ENCODE peak calls at places on chromosomes 1 and 21, in four cellular contexts. H is GM12878, U is H1, Z is HepG2. I is an unnamed sample.

GRCh38 chr1:212701910-212702309 is 2.3 kb upstream of the BATF3 start:
- DNase-seq in H (no peak), U (no peak), Z (no peak), I (no peak)

GRCh38 chr1:8212443-8212920 is 105.4 kb upstream of the SLC45A1 start:
- DNase-seq in H (no peak), U (no peak), Z (no peak), I (no peak)

GRCh38 chr1:214453109-214453722 is 98.2 kb downstream of the PTPN14 start:
- DNase-seq in H (no peak), U (no peak), Z (no peak), I (no peak)

GRCh38 chr1:156081174-156082110 is 823 bp downstream of the MEX3A start:
- DNase-seq in H (no peak), U (no peak), Z (no peak), I (no peak)

GRCh38 chr1:87513971-87514660 is 185.4 kb downstream of the LMO4 start:
- DNase-seq in H (no peak), U (no peak), Z (no peak), I (no peak)

GRCh38 chr1:20184997-20185833 is 681 bp upstream of the UBXN10 start:
- DNase-seq in H (no peak), U (no peak), Z (no peak), I (no peak)

GRCh38 chr1:244280859-244281258 is 170.8 kb downstream of the ADSS2 start:
- DNase-seq in H (no peak), U (no peak), Z (no peak), I (no peak)

GRCh38 chr1:33086384-33086850 is 5.5 kb downstream of the AZIN2 start:
- DNase-seq in H (peak; percentile 5), U (peak; percentile 81), Z (peak; percentile 69), I (peak; percentile 90)

GRCh38 chr1:45573231-45573804 is 10.5 kb upstream of the NASP start:
- DNase-seq in H (no peak), U (peak; percentile 59), Z (no peak), I (no peak)

GRCh38 chr1:38121231-38121680 is 74.7 kb upstream of the POU3F1 start:
- DNase-seq in H (no peak), U (no peak), Z (no peak), I (no peak)

GRCh38 chr1:59142663-59143487 is 154.0 kb upstream of the FGGY start:
- DNase-seq in H (no peak), U (no peak), Z (peak; percentile 72), I (peak; percentile 59)

GRCh38 chr1:196393742-196394141 is 214.5 kb downstream of the KCNT2 start:
- DNase-seq in H (no peak), U (no peak), Z (no peak), I (no peak)

GRCh38 chr1:201753492-201753891 is 75.5 kb upstream of the IPO9 start:
- DNase-seq in H (no peak), U (no peak), Z (no peak), I (no peak)

GRCh38 chr1:118366296-118366695 is 181.3 kb upstream of the SPAG17 start:
- DNase-seq in H (no peak), U (no peak), Z (no peak), I (no peak)

GRCh38 chr1:15014521-15014920 is 139.0 kb upstream of the TMEM51 start:
- DNase-seq in H (no peak), U (no peak), Z (no peak), I (no peak)

GRCh38 chr21:42056468-42056867 is 14.6 kb upstream of the UMODL1 start:
- DNase-seq in H (no peak), U (no peak), Z (no peak), I (no peak)

GRCh38 chr1:92509619-92510018 is 22.9 kb upstream of the GFI1 start:
- DNase-seq in H (no peak), U (no peak), Z (no peak), I (no peak)

GRCh38 chr1:15937706-15938168 is 38.2 kb downstream of the ZBTB17 start:
- DNase-seq in H (no peak), U (peak; percentile 57), Z (no peak), I (no peak)

GRCh38 chr1:96559707-96560588 is 161.6 kb upstream of the PTBP2 start:
- DNase-seq in H (no peak), U (no peak), Z (no peak), I (peak; percentile 35)

GRCh38 chr1:41135196-41135947 is 106.7 kb downstream of the SCMH1 start:
- DNase-seq in H (no peak), U (no peak), Z (no peak), I (no peak)

GRCh38 chr1:222372221-222372620 is 175.7 kb downstream of the HHIPL2 start:
- DNase-seq in H (no peak), U (no peak), Z (no peak), I (no peak)

GRCh38 chr1:203584040-203584439 is 42.6 kb upstream of the ATP2B4 start:
- DNase-seq in H (no peak), U (no peak), Z (no peak), I (no peak)

GRCh38 chr1:71312545-71312944 is 231.7 kb upstream of the ZRANB2 start:
- DNase-seq in H (no peak), U (no peak), Z (no peak), I (no peak)

GRCh38 chr1:222663535-222663934 is 45.6 kb downstream of the MIA3 start:
- DNase-seq in H (no peak), U (no peak), Z (no peak), I (no peak)

GRCh38 chr1:209831615-209832014 is 3.8 kb downstream of the UTP25 start:
- DNase-seq in H (no peak), U (no peak), Z (no peak), I (no peak)

GRCh38 chr1:192539450-192540132 is 36.0 kb upstream of the RGS1 start:
- DNase-seq in H (no peak), U (no peak), Z (peak; percentile 70), I (peak; percentile 59)

GRCh38 chr21:45555557-45556301 is 13.5 kb upstream of the SLC19A1 start:
- DNase-seq in H (peak; percentile 56), U (peak; percentile 84), Z (peak; percentile 86), I (peak; percentile 97)

GRCh38 chr1:40919475-40920011 is 57.4 kb upstream of the CITED4 start:
- DNase-seq in H (no peak), U (no peak), Z (peak; percentile 97), I (no peak)

GRCh38 chr1:78370356-78370755 is 120.4 kb upstream of the PTGFR start:
- DNase-seq in H (no peak), U (no peak), Z (no peak), I (no peak)

GRCh38 chr1:101346419-101346818 is 109.6 kb downstream of the S1PR1 start:
- DNase-seq in H (no peak), U (no peak), Z (no peak), I (no peak)

GRCh38 chr1:28521502-28522164 is 15.8 kb downstream of the RCC1 start:
- DNase-seq in H (no peak), U (no peak), Z (no peak), I (no peak)

GRCh38 chr1:10319750-10320149 is 79.1 kb upstream of the PGD start:
- DNase-seq in H (no peak), U (no peak), Z (no peak), I (no peak)

GRCh38 chr1:154910851-154911250 is 25.7 kb downstream of the PMVK start:
- DNase-seq in H (no peak), U (no peak), Z (no peak), I (no peak)

GRCh38 chr1:245084551-245084950 is 70.2 kb upstream of the KIF26B start:
- DNase-seq in H (no peak), U (no peak), Z (no peak), I (no peak)

DNA sequence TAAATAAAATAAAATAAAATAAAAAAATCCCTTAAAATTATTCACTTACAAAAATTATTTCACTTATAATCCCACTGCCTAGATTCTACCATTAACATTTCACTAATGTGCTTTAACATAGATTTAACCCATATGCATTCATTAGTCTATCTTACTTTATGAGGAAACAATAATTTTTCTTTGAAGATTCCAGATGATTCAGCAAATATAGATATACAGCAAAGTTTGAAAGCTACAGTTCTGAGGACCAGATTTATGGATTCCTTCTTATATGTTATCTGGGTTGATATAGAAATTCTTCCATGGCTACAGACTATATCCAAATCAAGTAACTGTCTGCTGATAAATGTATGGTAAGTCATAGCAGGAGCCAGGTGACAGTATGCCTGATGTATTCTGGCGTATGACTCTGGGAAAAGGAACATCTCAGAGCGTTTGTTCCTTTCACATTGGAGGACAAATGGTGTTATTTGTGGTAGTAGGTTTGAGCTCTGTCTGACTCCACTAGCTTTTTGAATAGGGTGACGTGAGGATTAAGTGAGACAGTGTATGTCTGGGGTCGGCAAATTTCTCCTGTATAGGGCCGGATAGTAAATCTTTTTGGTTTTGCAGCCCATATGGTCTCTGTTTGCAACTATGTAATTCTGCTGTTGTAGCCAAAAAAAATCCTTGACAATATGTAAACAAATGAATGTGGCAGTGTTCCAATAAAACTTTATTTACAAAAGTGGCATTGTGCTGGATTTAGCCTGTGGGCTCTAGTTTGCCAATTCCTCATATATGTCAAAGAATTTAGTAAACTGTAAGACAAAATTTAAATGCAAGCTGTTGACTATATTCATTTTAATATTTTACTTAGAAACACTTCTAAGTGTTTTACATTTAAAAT is 9.3 kb downstream of the MAP3K21 start:
- DNase-seq in H (no peak), U (no peak), Z (no peak), I (no peak)
- TF ChIP-seq SUZ12 in H (no peak), U (no peak), Z (no peak), I (no peak)

GRCh38 chr1:1893291-1893985 is 2.6 kb upstream of the GNB1 start:
- DNase-seq in H (no peak), U (no peak), Z (no peak), I (no peak)

GRCh38 chr1:1892763-1893120 is 1.9 kb upstream of the GNB1 start:
- DNase-seq in H (no peak), U (no peak), Z (no peak), I (no peak)

GRCh38 chr1:1890506-1891348 is at the start of gene GNB1:
- DNase-seq in H (peak; percentile 48), U (peak; percentile 90), Z (peak; percentile 70), I (peak; percentile 71)

GRCh38 chr1:1891349-1892078 is 627 bp upstream of the GNB1 start:
- DNase-seq in H (no peak), U (no peak), Z (peak; percentile 42), I (no peak)

GRCh38 chr1:1892079-1892762 is 1.3 kb upstream of the GNB1 start:
- DNase-seq in H (no peak), U (no peak), Z (no peak), I (no peak)
- TF ChIP-seq ZNF274 in H (no peak), U (no peak), Z (no peak), I (no peak)

DNA sequence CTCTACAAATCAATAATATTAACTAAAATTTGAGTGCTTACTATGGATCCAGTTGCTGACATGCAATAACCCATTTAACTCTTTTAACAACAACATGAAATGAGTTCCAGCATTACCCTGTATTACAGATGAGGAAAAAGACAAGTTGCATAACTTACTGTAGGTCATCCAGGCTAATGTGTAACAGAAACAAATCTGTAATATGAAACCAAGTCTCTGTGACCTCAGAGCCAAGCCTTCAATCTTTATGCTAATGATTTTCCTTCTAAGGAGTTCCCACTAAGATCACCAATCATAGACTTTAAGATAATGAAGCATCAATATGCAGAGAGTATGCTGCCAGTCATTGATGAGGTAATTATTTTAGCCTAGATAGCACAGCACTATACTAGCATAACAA is 35.6 kb upstream of the RNPC3 start:
- DNase-seq in H (no peak), U (no peak), Z (no peak), I (no peak)
- TF ChIP-seq YY1 in H (no peak), U (no peak), Z (no peak), I (no peak)

DNA sequence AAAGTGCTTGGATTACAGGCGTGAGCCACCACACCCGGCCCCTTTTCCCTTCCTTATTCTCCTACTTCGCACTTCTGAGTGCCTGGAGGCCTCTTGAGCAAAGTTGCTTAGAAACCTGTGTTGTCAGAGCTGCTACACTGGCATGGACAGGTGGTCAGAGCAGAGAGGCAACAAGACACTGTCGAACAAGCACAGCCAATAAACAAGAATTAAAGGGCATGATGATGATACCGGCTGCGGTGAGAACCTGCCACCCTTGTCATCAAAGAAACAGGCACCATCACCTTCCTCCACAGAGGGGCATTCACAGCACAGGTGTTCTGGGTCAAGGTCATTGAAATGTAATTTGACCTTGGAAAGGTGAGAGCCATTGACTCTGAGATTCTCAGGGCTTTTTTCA is 23.3 kb downstream of the STUM start:
- DNase-seq in H (no peak), U (no peak), Z (no peak), I (no peak)
- TF ChIP-seq SUZ12 in H (no peak), U (no peak), Z (no peak), I (no peak)